ENCODE peak calls at places on chromosomes 3 and 15, in six cellular contexts. P, F, B, R, S and V are unnamed samples.
A peak's percentile ranks its signal among the peaks of the same experiment; 100 is the strongest.

GRCh38 chr3:115581347-115582135 is 41.8 kb upstream of the GAP43 start:
- DNase-seq in P (no peak), F (no peak), B (no peak), R (no peak), S (no peak), V (peak; percentile 22)

GRCh38 chr3:58952128-58952917 is 97.5 kb downstream of the CFAP20DC start:
- DNase-seq in P (no peak), F (no peak), B (peak; percentile 17), R (no peak), S (no peak), V (no peak)

GRCh38 chr15:52178765-52179164 is 12.4 kb downstream of the GNB5 start:
- DNase-seq in P (peak; percentile 33), F (no peak), B (no peak), R (no peak), S (no peak), V (no peak)

GRCh38 chr3:76222115-76222652 is 436.8 kb upstream of the ZNF717 start:
- DNase-seq in P (no peak), F (no peak), B (no peak), R (no peak), S (no peak), V (no peak)

GRCh38 chr3:113287111-113287817 is 75.9 kb downstream of the BOC start:
- DNase-seq in P (no peak), F (no peak), B (no peak), R (peak; percentile 21), S (peak; percentile 21), V (no peak)

GRCh38 chr3:58433400-58434169 is at the start of gene PDHB:
- DNase-seq in P (peak; percentile 98), F (peak; percentile 71), B (peak; percentile 59), R (peak; percentile 80), S (peak; percentile 77), V (peak; percentile 86)

GRCh38 chr15:63487076-63487757 is 17.2 kb upstream of the USP3 start:
- DNase-seq in P (peak; percentile 86), F (peak; percentile 49), B (no peak), R (peak; percentile 67), S (peak; percentile 66), V (no peak)

GRCh38 chr3:57434041-57434440 is 110.1 kb downstream of the DNAH12 start:
- DNase-seq in P (peak; percentile 40), F (no peak), B (no peak), R (peak; percentile 62), S (peak; percentile 69), V (peak; percentile 23)

GRCh38 chr15:77474987-77475385 is 54.3 kb downstream of the HMG20A start:
- DNase-seq in P (no peak), F (no peak), B (no peak), R (no peak), S (no peak), V (no peak)

GRCh38 chr15:77475898-77476297 is 55.2 kb downstream of the HMG20A start:
- DNase-seq in P (no peak), F (no peak), B (no peak), R (no peak), S (no peak), V (no peak)

GRCh38 chr15:77474310-77474986 is 53.8 kb downstream of the HMG20A start:
- DNase-seq in P (no peak), F (no peak), B (no peak), R (no peak), S (no peak), V (no peak)

GRCh38 chr15:77479015-77479414 is 58.3 kb downstream of the HMG20A start:
- DNase-seq in P (no peak), F (no peak), B (no peak), R (no peak), S (no peak), V (no peak)

GRCh38 chr15:77476999-77477398 is 56.3 kb downstream of the HMG20A start:
- DNase-seq in P (no peak), F (no peak), B (no peak), R (no peak), S (no peak), V (no peak)
- H3K4me1 ChIP-seq in P (peaks cover 19% of the 10 kb centered on the region), F (peaks cover 5% of the 10 kb centered on the region), B (no peaks in the 10 kb centered on the region), R (no peaks in the 10 kb centered on the region), S (no peaks in the 10 kb centered on the region), V (no peaks in the 10 kb centered on the region)

GRCh38 chr3:169666079-169666436 is 2.5 kb upstream of the MECOM start:
- DNase-seq in P (peak; percentile 15), F (no peak), B (no peak), R (no peak), S (no peak), V (no peak)
- H3K27me3 ChIP-seq in P (peaks cover 90% of the 10 kb centered on the region), F (peaks cover 58% of the 10 kb centered on the region), B (peaks cover 16% of the 10 kb centered on the region), R (peaks cover 50% of the 10 kb centered on the region), S (peaks cover 77% of the 10 kb centered on the region), V (peaks cover 83% of the 10 kb centered on the region)

GRCh38 chr3:46830801-46831200 is 32.4 kb downstream of the MYL3 start:
- DNase-seq in P (no peak), F (no peak), B (no peak), R (no peak), S (no peak), V (no peak)

GRCh38 chr3:46831316-46831715 is 31.9 kb downstream of the MYL3 start:
- DNase-seq in P (no peak), F (no peak), B (no peak), R (no peak), S (no peak), V (no peak)

GRCh38 chr3:46831841-46832240 is 31.4 kb downstream of the MYL3 start:
- DNase-seq in P (no peak), F (no peak), B (no peak), R (no peak), S (no peak), V (no peak)

GRCh38 chr3:46833346-46834300 is 29.6 kb downstream of the MYL3 start:
- DNase-seq in P (no peak), F (no peak), B (no peak), R (no peak), S (no peak), V (no peak)

DNA sequence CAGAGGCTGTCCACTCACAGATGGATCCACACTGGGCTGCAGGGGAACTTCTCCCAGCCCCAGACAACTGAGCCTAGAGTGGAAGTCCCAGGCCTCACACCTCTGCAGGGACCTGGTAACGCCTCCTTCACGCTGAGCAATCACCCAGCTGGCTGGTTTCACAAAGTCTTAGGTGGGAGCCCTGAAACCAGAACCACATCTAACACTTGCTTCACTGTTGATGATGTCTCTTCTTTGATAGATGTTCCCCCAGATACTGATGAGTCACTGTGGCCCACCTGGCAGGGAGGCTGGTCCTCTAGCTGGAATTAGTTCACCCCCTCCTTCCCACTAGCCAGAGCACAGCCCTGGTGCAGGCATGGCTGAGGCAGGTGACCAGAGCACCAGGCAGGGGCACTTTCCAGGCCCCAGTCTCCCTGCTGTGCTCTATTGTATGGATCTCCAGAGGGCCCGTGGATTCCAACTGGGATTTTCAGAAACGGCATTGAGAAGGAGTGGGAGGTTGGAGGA is 33.5 kb downstream of the MYL3 start:
- DNase-seq in P (no peak), F (no peak), B (peak; percentile 32), R (no peak), S (no peak), V (no peak)
- TF ChIP-seq YY1 in P (no peak), F (no peak), B (peak; percentile 9), R (no peak), S (no peak), V (no peak)

GRCh38 chr15:85615930-85616329 is 178.8 kb downstream of the KLHL25 start:
- DNase-seq in P (peak; percentile 41), F (no peak), B (no peak), R (peak; percentile 6), S (peak; percentile 43), V (peak; percentile 38)

GRCh38 chr15:85616549-85616948 is 178.2 kb downstream of the KLHL25 start:
- DNase-seq in P (peak; percentile 32), F (no peak), B (no peak), R (no peak), S (no peak), V (no peak)

GRCh38 chr15:85620321-85621044 is 174.2 kb downstream of the KLHL25 start:
- DNase-seq in P (no peak), F (no peak), B (no peak), R (no peak), S (no peak), V (no peak)

GRCh38 chr15:85621096-85621495 is 173.6 kb downstream of the KLHL25 start:
- DNase-seq in P (no peak), F (no peak), B (no peak), R (no peak), S (no peak), V (no peak)

DNA sequence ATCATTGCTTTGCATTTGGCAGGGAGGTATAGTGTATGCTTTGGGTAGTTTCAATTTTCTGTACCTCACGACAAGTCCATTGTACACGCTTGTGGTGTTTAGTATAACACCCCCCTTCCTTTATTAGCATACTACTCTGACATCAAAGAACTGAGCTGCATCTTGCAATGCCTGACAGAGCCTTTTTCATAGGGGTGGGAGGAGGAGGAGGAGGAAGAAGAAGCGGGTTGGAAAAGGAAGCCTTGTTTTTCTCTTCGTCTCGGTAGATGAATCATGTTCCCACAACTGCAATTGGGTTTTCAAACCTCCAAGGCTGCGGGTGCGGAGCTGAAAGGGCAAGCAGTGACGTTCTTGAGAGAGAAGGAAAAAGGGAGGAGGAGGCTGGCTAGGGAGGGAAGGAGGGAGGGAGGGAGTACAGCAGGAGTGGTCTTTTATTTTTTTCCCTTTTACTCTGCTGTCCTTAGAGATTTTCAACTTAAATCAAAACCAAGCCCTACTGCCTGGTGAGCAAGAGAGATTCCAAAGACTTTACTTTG is 175.7 kb downstream of the KLHL25 start:
- DNase-seq in P (no peak), F (no peak), B (no peak), R (no peak), S (no peak), V (peak; percentile 56)
- H3K4me1 ChIP-seq in P (peaks cover 67% of the 10 kb centered on the region), F (peaks cover 7% of the 10 kb centered on the region), B (peaks cover 14% of the 10 kb centered on the region), R (no peaks in the 10 kb centered on the region), S (peaks cover 22% of the 10 kb centered on the region), V (no peaks in the 10 kb centered on the region)

DNA sequence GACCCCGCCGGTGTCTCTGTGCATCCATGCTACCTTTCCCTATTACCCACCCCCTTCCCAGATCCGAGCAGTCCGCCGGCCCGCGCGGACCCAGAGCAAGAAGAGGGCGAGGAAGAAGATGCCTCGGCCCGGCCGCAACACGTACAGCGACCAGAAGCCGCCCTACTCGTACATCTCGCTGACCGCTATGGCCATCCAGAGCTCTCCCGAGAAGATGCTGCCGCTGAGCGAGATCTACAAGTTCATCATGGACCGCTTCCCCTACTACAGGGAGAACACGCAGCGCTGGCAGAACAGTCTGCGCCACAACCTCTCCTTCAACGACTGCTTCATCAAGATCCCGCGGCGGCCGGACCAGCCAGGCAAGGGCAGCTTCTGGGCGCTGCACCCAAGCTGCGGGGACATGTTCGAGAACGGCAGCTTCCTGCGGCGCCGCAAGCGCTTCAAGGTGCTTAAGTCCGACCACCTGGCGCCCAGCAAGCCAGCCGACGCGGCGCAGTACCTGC is 788 bp downstream of the FOXB1 start:
- DNase-seq in P (peak; percentile 36), F (no peak), B (no peak), R (no peak), S (no peak), V (no peak)
- H3K27me3 ChIP-seq in P (peaks cover 86% of the 10 kb centered on the region), F (peaks cover 42% of the 10 kb centered on the region), B (peaks cover 23% of the 10 kb centered on the region), R (peaks cover 50% of the 10 kb centered on the region), S (peaks cover 90% of the 10 kb centered on the region), V (peaks cover 99% of the 10 kb centered on the region)

GRCh38 chr3:85589145-85589544 is 630.4 kb downstream of the CADM2 start:
- DNase-seq in P (no peak), F (no peak), B (no peak), R (no peak), S (no peak), V (no peak)
- TF ChIP-seq YY1 in P (no peak), F (no peak), B (no peak), R (no peak), S (no peak), V (no peak)

GRCh38 chr15:70267879-70268278 is 170.2 kb upstream of the TLE3 start:
- DNase-seq in P (no peak), F (no peak), B (no peak), R (no peak), S (no peak), V (no peak)
- H3K4me1 ChIP-seq in P (peaks cover 18% of the 10 kb centered on the region), F (peaks cover 7% of the 10 kb centered on the region), B (peaks cover 35% of the 10 kb centered on the region), R (peaks cover 16% of the 10 kb centered on the region), S (peaks cover 11% of the 10 kb centered on the region), V (peaks cover 24% of the 10 kb centered on the region)

GRCh38 chr3:43956945-43957344 is 266.2 kb downstream of the ABHD5 start:
- DNase-seq in P (no peak), F (no peak), B (no peak), R (no peak), S (no peak), V (no peak)
- H3K27me3 ChIP-seq in P (no peaks in the 10 kb centered on the region), F (no peaks in the 10 kb centered on the region), B (no peaks in the 10 kb centered on the region), R (peaks cover 27% of the 10 kb centered on the region), S (peaks cover 46% of the 10 kb centered on the region), V (no peaks in the 10 kb centered on the region)